ENCODE peak calls at places on chromosomes 12 and 14, in eight cellular contexts. T is right atrium auricular region, S is ovary, D is AG10803, J is lower leg skin, F is astrocyte of the spinal cord, I is lower lobe of right lung, W is left ventricle myocardium inferior. L is an unnamed sample.

GRCh38 chr14:31712244-31713127 is 151.3 kb downstream of the NUBPL start:
- DNase-seq in S (no peak), W (no peak), T (no peak), F (no peak), J (no peak), D (no peak), I (no peak), L (peak)

GRCh38 chr12:66746489-66747201 is 67.8 kb upstream of the GRIP1 start:
- DNase-seq in W (no peak), T (no peak), I (no peak), D (no peak), S (no peak), J (no peak), F (no peak), L (no peak)

GRCh38 chr14:23245282-23245681 is 7.5 kb downstream of the RNF212B start:
- DNase-seq in T (no peak), F (no peak), I (no peak), J (no peak), W (no peak), D (no peak), S (no peak), L (no peak)

GRCh38 chr12:15966426-15966825 is 55.3 kb downstream of the DERA start:
- DNase-seq in W (no peak), F (peak), J (no peak), D (peak), T (no peak), S (no peak), I (no peak), L (no peak)

GRCh38 chr12:111462134-111462821 is 56.6 kb downstream of the SH2B3 start:
- DNase-seq in S (no peak), D (peak), J (no peak), I (no peak), F (peak), T (no peak), W (no peak), L (no peak)

GRCh38 chr12:51393676-51394545 is 2.7 kb upstream of the GALNT6 start:
- DNase-seq in T (no peak), J (peak), S (no peak), W (no peak), D (peak), I (no peak), F (peak), L (peak)

GRCh38 chr12:120856980-120857379 is 47.2 kb downstream of the SPPL3 start:
- DNase-seq in W (no peak), D (peak), F (no peak), J (no peak), I (no peak), T (no peak), S (no peak), L (no peak)

GRCh38 chr12:94875525-94875924 is 128.0 kb downstream of the NDUFA12 start:
- DNase-seq in D (no peak), F (peak), W (no peak), J (no peak), T (no peak), S (no peak), I (no peak), L (no peak)

GRCh38 chr14:79596531-79596930 is 614.8 kb downstream of the DIO2 start:
- DNase-seq in T (no peak), W (no peak), J (no peak), S (no peak), D (peak), I (no peak), F (peak), L (no peak)

GRCh38 chr12:7023096-7023495 is 4.8 kb upstream of the LPCAT3 start:
- DNase-seq in W (no peak), F (no peak), I (no peak), S (no peak), J (no peak), T (no peak), D (no peak), L (no peak)

GRCh38 chr12:92096346-92097136 is 49.1 kb downstream of the BTG1 start:
- DNase-seq in T (no peak), I (no peak), D (no peak), J (no peak), W (no peak), F (peak), S (no peak), L (no peak)

GRCh38 chr14:80930836-80931389 is 10.6 kb downstream of the CEP128 start:
- DNase-seq in W (no peak), I (no peak), D (peak), S (no peak), T (no peak), J (no peak), F (peak), L (no peak)

GRCh38 chr14:22478670-22479069 is 110.4 kb downstream of the DAD1 start:
- DNase-seq in D (no peak), S (peak), F (peak), W (peak), J (no peak), T (no peak), I (no peak), L (no peak)

GRCh38 chr14:72618424-72618823 is 275.5 kb downstream of the DPF3 start:
- DNase-seq in S (no peak), D (no peak), J (no peak), W (no peak), T (no peak), F (no peak), I (no peak), L (no peak)

GRCh38 chr12:93530358-93530757 is 42.1 kb upstream of the SOCS2 start:
- DNase-seq in I (no peak), W (no peak), J (no peak), S (no peak), T (no peak), D (no peak), F (no peak), L (no peak)

GRCh38 chr14:102491786-102492522 is 17.6 kb downstream of the ANKRD9 start:
- DNase-seq in J (no peak), I (peak), F (no peak), W (no peak), S (no peak), T (no peak), D (no peak), L (no peak)

GRCh38 chr14:24576178-24576577 is at the start of gene CTSG:
- DNase-seq in W (no peak), J (no peak), T (no peak), D (no peak), F (no peak), S (no peak), I (no peak), L (no peak)

GRCh38 chr14:96316087-96316486 is 47.1 kb downstream of the ATG2B start:
- DNase-seq in J (no peak), S (no peak), T (no peak), D (no peak), F (no peak), I (no peak), W (no peak), L (no peak)

GRCh38 chr12:89817501-89818226 is 109.0 kb upstream of the ATP2B1 start:
- DNase-seq in D (no peak), I (no peak), J (no peak), W (no peak), S (no peak), F (no peak), T (no peak), L (no peak)

GRCh38 chr14:102180248-102180998 is 40.7 kb downstream of the WDR20 start:
- DNase-seq in I (no peak), T (no peak), W (no peak), S (no peak), D (no peak), F (no peak), J (no peak), L (no peak)

GRCh38 chr12:97572220-97572619 is 109.6 kb downstream of the RMST start:
- DNase-seq in I (no peak), J (no peak), W (no peak), T (no peak), D (no peak), F (no peak), S (no peak), L (no peak)

GRCh38 chr14:21436567-21437062 is 19.3 kb downstream of the CHD8 start:
- DNase-seq in D (no peak), W (no peak), I (no peak), J (peak), T (no peak), S (no peak), F (peak), L (no peak)

GRCh38 chr12:80935076-80935475 is 2.7 kb downstream of the LIN7A start:
- DNase-seq in S (no peak), I (no peak), D (no peak), W (no peak), F (no peak), J (no peak), T (no peak), L (no peak)

GRCh38 chr14:53956427-53957201 is at the start of gene BMP4:
- DNase-seq in W (peak), I (peak), D (no peak), S (peak), J (peak), T (peak), F (peak), L (peak)

GRCh38 chr14:93150227-93151206 is 34.2 kb downstream of the MOAP1 start:
- DNase-seq in S (no peak), J (peak), W (no peak), D (no peak), T (no peak), I (no peak), F (no peak), L (no peak)

GRCh38 chr14:68404652-68405183 is 388.1 kb downstream of the ZFP36L1 start:
- DNase-seq in D (no peak), I (no peak), S (no peak), W (no peak), F (no peak), T (no peak), J (peak), L (peak)

GRCh38 chr14:68403794-68404522 is 388.9 kb downstream of the ZFP36L1 start:
- DNase-seq in F (no peak), D (no peak), S (no peak), J (no peak), T (no peak), W (no peak), I (no peak), L (no peak)

GRCh38 chr14:68401855-68402254 is 391.0 kb downstream of the ZFP36L1 start:
- DNase-seq in I (no peak), D (no peak), F (no peak), T (no peak), J (no peak), W (no peak), S (no peak), L (no peak)

GRCh38 chr14:68402525-68403101 is 390.3 kb downstream of the ZFP36L1 start:
- DNase-seq in T (no peak), F (no peak), D (no peak), W (no peak), J (no peak), S (no peak), I (no peak), L (no peak)

DNA sequence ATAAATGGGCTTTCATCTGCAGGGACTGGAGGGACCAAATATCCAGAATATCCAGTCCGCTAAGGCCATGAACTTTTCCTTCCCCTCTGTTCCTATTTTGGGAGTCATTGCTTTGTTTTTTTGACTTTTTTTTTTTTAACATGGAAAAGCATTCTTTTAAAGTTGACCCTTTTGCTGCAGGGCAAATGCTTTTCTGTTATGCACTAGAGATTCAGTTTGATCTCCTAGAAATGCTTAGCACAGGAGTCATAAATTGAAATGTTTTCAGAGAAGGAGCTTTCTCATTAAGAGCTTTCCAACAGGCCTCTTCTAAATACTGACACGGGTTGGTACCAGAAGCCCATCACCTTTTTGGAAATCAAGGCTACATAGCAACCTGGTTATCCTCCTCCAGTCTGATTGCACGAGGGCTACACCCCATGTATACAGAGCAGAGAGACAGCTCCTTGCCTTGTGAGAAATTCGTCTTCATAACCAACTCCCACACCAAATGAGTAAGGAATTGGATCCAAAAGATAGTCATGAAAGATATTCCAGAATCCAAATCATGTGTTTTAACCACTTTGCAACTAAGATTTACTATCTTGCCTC is 389.6 kb downstream of the ZFP36L1 start:
- DNase-seq in S (no peak), J (no peak), F (no peak), T (no peak), W (no peak), D (peak), I (no peak), L (no peak)
- H3K4me3 ChIP-seq in S (no peak), J (no peak), F (no peak), T (no peak), W (no peak), D (no peak), I (no peak), L (no peak)

GRCh38 chr12:113498490-113498889 is 26.8 kb upstream of the LHX5 start:
- DNase-seq in W (no peak), I (no peak), S (no peak), F (no peak), D (no peak), J (no peak), T (no peak), L (no peak)
- TF ChIP-seq CTCF in W (no peak), I (no peak), S (no peak), F (no peak), D (no peak), J (no peak), T (no peak), L (no peak)

GRCh38 chr12:46369095-46369473 is 3.5 kb downstream of the SLC38A2 start:
- DNase-seq in D (no peak), T (no peak), J (no peak), F (no peak), W (no peak), S (no peak), I (no peak), L (no peak)

GRCh38 chr12:46367351-46368029 is 5.1 kb downstream of the SLC38A2 start:
- DNase-seq in I (no peak), D (no peak), S (no peak), T (no peak), J (no peak), F (no peak), W (no peak), L (no peak)

GRCh38 chr12:46368138-46368537 is 4.4 kb downstream of the SLC38A2 start:
- DNase-seq in I (no peak), S (no peak), J (no peak), D (no peak), T (no peak), W (no peak), F (no peak), L (no peak)

GRCh38 chr12:46369474-46370379 is 2.8 kb downstream of the SLC38A2 start:
- DNase-seq in S (no peak), W (no peak), T (no peak), D (no peak), F (no peak), I (no peak), J (no peak), L (no peak)

DNA sequence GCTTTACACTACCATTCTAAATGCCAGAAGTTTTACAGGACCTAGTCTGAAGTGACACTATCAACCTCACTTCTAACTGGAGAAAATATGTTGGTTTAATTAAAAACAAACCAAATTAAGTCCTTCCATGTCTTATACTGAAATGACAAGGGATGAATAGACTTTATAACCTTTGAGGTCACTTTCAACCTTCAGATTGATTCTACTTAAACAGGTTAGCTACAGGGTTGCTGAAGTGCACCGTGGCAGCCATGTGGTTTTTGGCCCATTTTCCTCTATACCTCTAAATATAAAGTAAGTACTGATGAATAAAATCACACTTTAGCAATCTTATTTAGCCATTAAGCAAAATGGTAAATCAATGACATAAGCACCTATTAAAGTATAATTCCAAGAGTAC is 3.9 kb downstream of the SLC38A2 start:
- DNase-seq in D (no peak), I (no peak), F (no peak), W (no peak), S (no peak), T (no peak), J (no peak), L (no peak)
- H3K4me3 ChIP-seq in D (peak), I (peak), F (peak), W (peak), S (peak), T (peak), J (peak), L (peak)

GRCh38 chr14:77375164-77375950 is 1.5 kb downstream of the TMED8 start:
- DNase-seq in J (no peak), D (no peak), W (no peak), S (no peak), I (no peak), T (no peak), F (no peak), L (no peak)

GRCh38 chr14:77377502-77377844 is 294 bp downstream of the SAMD15 start:
- DNase-seq in T (no peak), F (no peak), W (no peak), S (no peak), I (no peak), D (no peak), J (no peak), L (no peak)

GRCh38 chr14:77376380-77376770 is 519 bp downstream of the TMED8 start:
- DNase-seq in J (peak), W (peak), S (peak), F (peak), T (peak), D (peak), I (peak), L (no peak)

GRCh38 chr14:77375973-77376372 is 921 bp downstream of the TMED8 start:
- DNase-seq in S (no peak), D (no peak), W (no peak), F (no peak), T (no peak), J (no peak), I (no peak), L (no peak)

DNA sequence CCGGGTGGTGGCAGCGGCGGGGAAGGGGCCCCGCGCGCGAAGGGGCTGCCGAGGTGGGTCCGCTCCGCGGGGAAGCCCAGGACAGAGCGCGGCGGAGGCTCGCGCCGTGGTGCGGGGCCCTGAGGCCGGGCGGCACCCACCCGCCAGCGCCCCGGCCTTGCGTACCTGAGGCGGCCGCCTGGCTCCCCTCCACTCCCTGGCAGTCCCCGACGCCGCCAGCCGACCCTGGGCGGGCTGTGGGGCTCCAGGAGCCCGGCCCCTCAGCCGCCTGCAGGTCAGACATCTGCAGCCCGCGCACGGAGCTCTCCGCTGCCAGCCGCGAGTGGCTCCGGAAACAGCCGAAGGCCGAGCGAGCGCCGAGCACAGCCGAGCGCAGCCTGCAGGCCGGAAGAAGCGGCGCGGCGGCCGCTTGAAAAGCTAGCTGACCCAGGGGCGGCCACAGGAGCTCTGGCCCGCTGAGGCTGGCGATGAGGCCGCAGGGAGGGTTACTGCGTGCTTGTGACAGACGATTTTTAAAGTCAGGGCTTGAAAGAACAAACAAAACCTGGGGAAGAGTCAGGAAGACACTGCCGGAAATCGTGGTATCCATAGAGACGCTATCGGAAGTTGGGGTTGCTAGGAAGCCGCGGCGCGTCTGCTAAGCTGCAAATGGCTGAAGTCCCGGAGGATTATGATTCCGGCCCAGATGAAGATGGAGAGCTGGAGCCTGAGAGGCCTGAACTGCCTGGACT is at the start of the genes SAMD15 and TMED8:
- DNase-seq in T (peak), S (peak), F (peak), D (peak), W (peak), J (peak), I (peak), L (peak)
- TF ChIP-seq CTCF in T (peak), S (peak), F (peak), D (peak), W (peak), J (no peak), I (peak), L (peak)

GRCh38 chr12:70467908-70468733 is 102.0 kb downstream of the KCNMB4 start:
- DNase-seq in W (no peak), D (no peak), F (no peak), I (peak), J (no peak), T (no peak), S (no peak), L (no peak)
- H3K4me3 ChIP-seq in W (no peak), D (no peak), F (no peak), I (peak), J (no peak), T (no peak), S (no peak), L (no peak)

GRCh38 chr14:91313154-91313850 is 68.8 kb upstream of the GPR68 start:
- DNase-seq in D (no peak), J (no peak), F (no peak), S (no peak), I (no peak), W (no peak), T (no peak), L (no peak)
- TF ChIP-seq CTCF in D (no peak), J (no peak), F (no peak), S (no peak), I (no peak), W (no peak), T (no peak), L (no peak)

DNA sequence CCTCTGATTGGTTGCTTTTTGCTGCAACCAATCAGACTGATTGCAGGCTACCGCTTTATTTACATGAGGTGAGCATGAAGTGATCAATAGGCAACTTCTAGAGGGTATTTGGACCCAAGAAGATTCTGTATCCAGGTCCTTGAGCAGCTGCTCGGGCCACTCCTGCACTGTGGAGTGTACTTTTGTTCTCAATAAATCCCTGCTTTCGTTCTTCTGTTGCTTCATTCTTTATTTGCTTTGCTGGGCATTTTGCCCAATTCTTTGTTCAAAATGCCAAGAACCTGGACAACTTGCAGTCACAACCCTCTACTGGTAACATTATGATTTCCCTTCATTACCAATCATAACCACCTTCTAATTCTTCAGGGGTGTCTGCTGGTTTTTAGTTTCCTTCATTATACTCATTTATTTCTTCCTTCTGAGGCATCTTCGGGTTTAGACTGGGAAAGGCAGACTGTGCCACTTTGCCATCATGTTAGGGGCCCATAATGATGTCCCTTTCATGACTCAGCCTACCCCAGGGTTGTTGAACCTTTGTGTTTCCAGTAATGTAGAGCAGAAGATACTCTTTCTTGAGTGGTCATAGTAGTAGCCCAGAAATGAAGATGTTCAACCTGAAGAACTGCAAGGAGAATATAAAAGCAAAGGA is 43.4 kb upstream of the LIMA1 start:
- DNase-seq in D (peak), I (peak), W (no peak), F (peak), S (no peak), J (no peak), T (no peak), L (no peak)
- H3K4me3 ChIP-seq in D (no peak), I (no peak), W (no peak), F (no peak), S (no peak), J (no peak), T (no peak), L (no peak)